ENCODE peak calls at places on chromosomes 13 and 19, in four cellular contexts. One of them, this sample, is unnamed.

GRCh38 chr13:57629821-57630235 is 1.7 kb upstream of the PCDH17 start:
- DNase-seq in spleen: peak
- DNase-seq in foreskin keratinocyte: no peak
- DNase-seq in NB4: no peak
- DNase-seq in this sample: no peak

GRCh38 chr19:13990085-13990484 is 16.0 kb downstream of the RFX1 start:
- DNase-seq in foreskin keratinocyte: no peak
- DNase-seq in NB4: no peak
- DNase-seq in spleen: no peak
- DNase-seq in this sample: no peak

GRCh38 chr19:53102701-53103140 is 501 bp downstream of the ZNF160 start:
- DNase-seq in spleen: peak
- DNase-seq in foreskin keratinocyte: no peak
- DNase-seq in NB4: peak
- DNase-seq in this sample: peak

GRCh38 chr13:29570058-29570654 is 25.3 kb downstream of the SLC7A1 start:
- DNase-seq in spleen: no peak
- DNase-seq in foreskin keratinocyte: no peak
- DNase-seq in NB4: no peak
- DNase-seq in this sample: no peak

GRCh38 chr13:41639955-41640780 is 182.8 kb downstream of the RGCC start:
- DNase-seq in foreskin keratinocyte: no peak
- DNase-seq in spleen: no peak
- DNase-seq in NB4: peak
- DNase-seq in this sample: no peak

GRCh38 chr13:65943024-65943423 is 1287.1 kb downstream of the PCDH9 start:
- DNase-seq in NB4: no peak
- DNase-seq in foreskin keratinocyte: no peak
- DNase-seq in spleen: no peak
- DNase-seq in this sample: no peak

GRCh38 chr13:46728777-46729176 is 68.2 kb downstream of the ESD start:
- DNase-seq in foreskin keratinocyte: no peak
- DNase-seq in NB4: peak
- DNase-seq in spleen: no peak
- DNase-seq in this sample: peak

GRCh38 chr13:44236370-44236769 is 137.3 kb upstream of the SERP2 start:
- DNase-seq in spleen: no peak
- DNase-seq in foreskin keratinocyte: no peak
- DNase-seq in NB4: no peak
- DNase-seq in this sample: no peak

GRCh38 chr13:96216543-96216942 is 126.6 kb downstream of the HS6ST3 start:
- DNase-seq in spleen: no peak
- DNase-seq in NB4: no peak
- DNase-seq in foreskin keratinocyte: no peak
- DNase-seq in this sample: no peak
- TF ChIP-seq CTCF in spleen: no peak
- TF ChIP-seq CTCF in NB4: no peak
- TF ChIP-seq CTCF in foreskin keratinocyte: no peak
- TF ChIP-seq CTCF in this sample: no peak

GRCh38 chr13:36979361-36980040 is 19.6 kb downstream of the ALG5 start:
- DNase-seq in foreskin keratinocyte: no peak
- DNase-seq in spleen: no peak
- DNase-seq in NB4: no peak
- DNase-seq in this sample: no peak

GRCh38 chr13:36986462-36987240 is 12.5 kb downstream of the ALG5 start:
- DNase-seq in foreskin keratinocyte: peak
- DNase-seq in spleen: no peak
- DNase-seq in NB4: no peak
- DNase-seq in this sample: peak

DNA sequence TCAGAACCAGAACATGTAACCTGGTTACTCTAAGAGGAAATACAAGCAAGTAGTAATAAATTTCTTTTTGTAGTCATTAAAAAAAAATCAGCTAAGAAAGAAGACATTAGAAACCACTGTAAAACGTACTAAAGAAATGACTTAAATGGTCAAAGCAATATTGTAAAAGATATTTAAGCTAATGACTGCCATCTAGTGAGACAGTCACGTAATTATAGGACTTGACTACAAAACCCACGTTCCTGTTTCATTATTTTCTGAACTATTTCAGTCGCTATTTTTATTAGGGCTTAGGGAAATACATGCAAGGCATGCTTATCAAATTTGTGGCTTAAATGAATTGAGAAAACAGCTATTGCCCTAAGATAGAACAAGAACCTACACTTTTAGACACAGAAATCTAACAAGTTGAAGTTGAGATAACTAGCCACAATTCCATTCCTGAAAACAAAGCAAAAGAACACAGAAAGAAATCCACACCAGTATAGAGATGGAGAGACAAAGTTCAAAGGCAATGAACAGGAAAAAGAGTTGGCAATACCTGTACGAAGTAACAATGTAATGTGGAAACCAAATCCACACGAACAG is 17.9 kb downstream of the ALG5 start:
- DNase-seq in foreskin keratinocyte: no peak
- DNase-seq in spleen: no peak
- DNase-seq in NB4: peak
- DNase-seq in this sample: peak
- TF ChIP-seq CTCF in foreskin keratinocyte: peak
- TF ChIP-seq CTCF in spleen: peak
- TF ChIP-seq CTCF in NB4: peak
- TF ChIP-seq CTCF in this sample: peak

GRCh38 chr13:96141032-96141431 is 51.1 kb downstream of the HS6ST3 start:
- DNase-seq in NB4: peak
- DNase-seq in spleen: no peak
- DNase-seq in foreskin keratinocyte: no peak
- DNase-seq in this sample: peak
- TF ChIP-seq CTCF in NB4: peak
- TF ChIP-seq CTCF in spleen: no peak
- TF ChIP-seq CTCF in foreskin keratinocyte: peak
- TF ChIP-seq CTCF in this sample: peak

GRCh38 chr19:12788025-12788681 is 3.1 kb upstream of the JUNB start:
- DNase-seq in spleen: no peak
- DNase-seq in NB4: peak
- DNase-seq in foreskin keratinocyte: no peak
- DNase-seq in this sample: no peak

GRCh38 chr19:12789098-12789903 is 2.0 kb upstream of the JUNB start:
- DNase-seq in spleen: no peak
- DNase-seq in NB4: no peak
- DNase-seq in foreskin keratinocyte: no peak
- DNase-seq in this sample: peak

GRCh38 chr19:12787458-12787857 is 3.8 kb upstream of the JUNB start:
- DNase-seq in NB4: no peak
- DNase-seq in foreskin keratinocyte: no peak
- DNase-seq in spleen: no peak
- DNase-seq in this sample: no peak

GRCh38 chr19:12789904-12790619 is 1.2 kb upstream of the JUNB start:
- DNase-seq in NB4: peak
- DNase-seq in spleen: peak
- DNase-seq in foreskin keratinocyte: peak
- DNase-seq in this sample: peak

GRCh38 chr19:12788682-12789097 is 2.6 kb upstream of the JUNB start:
- DNase-seq in NB4: peak
- DNase-seq in spleen: peak
- DNase-seq in foreskin keratinocyte: no peak
- DNase-seq in this sample: peak
- TF ChIP-seq CTCF in NB4: no peak
- TF ChIP-seq CTCF in spleen: no peak
- TF ChIP-seq CTCF in foreskin keratinocyte: peak
- TF ChIP-seq CTCF in this sample: no peak

DNA sequence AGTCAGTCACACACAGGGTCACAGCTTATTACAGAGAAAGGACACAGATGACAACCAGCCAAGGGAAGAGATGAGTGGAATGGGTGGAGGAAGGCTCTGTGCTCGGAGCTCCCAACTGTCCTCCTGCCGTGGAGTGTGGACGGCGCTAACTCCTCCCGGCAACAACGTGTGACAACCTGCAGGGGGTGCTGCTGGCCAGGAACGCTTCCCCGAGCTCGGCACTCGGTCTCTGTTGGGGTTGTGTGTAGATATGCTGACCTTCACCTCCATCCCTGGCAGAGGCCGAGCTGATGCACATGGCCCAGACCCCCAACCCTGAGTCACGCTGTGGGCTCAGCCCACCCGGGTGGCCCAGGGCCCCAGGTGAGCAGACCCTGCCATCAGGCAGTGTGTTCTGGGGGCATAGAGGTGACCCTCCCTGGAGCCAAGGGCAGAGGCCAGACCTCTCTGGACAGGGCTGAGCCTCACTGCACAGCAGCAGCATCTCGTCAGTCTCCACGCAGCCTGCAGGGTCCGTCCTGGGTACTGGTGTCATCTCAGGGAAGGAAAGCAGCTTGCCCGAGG is 14.1 kb downstream of the ZNF444 start:
- DNase-seq in spleen: no peak
- DNase-seq in foreskin keratinocyte: no peak
- DNase-seq in NB4: peak
- DNase-seq in this sample: no peak
- TF ChIP-seq CTCF in spleen: no peak
- TF ChIP-seq CTCF in foreskin keratinocyte: peak
- TF ChIP-seq CTCF in NB4: peak
- TF ChIP-seq CTCF in this sample: peak

DNA sequence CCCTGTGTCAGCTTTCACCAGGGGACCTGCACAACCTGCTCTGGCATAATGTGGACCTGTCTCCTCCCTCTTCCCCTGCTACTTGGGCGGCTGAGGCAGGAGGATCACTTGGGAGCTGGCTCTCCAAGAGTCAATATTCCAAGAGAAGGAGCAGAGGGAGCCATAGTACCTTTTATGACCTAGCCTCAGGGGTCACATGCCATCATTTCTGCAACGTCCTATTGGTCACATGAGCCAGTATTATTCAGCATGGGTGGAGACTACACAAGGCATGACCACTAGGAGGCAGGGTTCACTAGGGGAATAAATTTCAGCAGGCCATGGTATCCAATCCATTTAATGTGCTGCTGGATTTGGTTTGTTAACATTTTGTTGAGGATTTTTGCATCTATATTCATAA is 12.0 kb upstream of the SHFL start:
- DNase-seq in spleen: no peak
- DNase-seq in NB4: peak
- DNase-seq in foreskin keratinocyte: no peak
- DNase-seq in this sample: peak
- TF ChIP-seq CTCF in spleen: peak
- TF ChIP-seq CTCF in NB4: peak
- TF ChIP-seq CTCF in foreskin keratinocyte: peak
- TF ChIP-seq CTCF in this sample: peak

DNA sequence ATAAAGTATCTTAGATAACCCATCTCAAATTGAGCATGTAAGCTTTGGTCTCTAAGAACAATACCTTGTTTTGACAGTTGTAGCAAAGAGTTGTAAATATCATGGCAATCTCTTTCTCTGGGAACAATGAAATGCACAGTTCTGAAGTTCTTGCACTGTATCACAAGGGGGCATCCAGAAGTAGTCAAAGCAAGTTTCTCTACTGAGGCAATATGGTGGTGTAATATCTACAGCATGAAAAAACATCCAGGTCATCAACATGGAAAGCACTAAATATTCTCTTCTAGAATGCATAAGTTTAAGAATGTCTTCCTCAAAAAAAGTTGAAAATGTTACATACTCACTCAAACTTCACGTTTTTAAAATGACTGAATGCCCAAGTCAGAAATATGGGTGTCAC is 19.6 kb downstream of the MTMR6 start:
- DNase-seq in NB4: peak
- DNase-seq in foreskin keratinocyte: no peak
- DNase-seq in spleen: no peak
- DNase-seq in this sample: no peak
- TF ChIP-seq CTCF in NB4: peak
- TF ChIP-seq CTCF in foreskin keratinocyte: peak
- TF ChIP-seq CTCF in spleen: no peak
- TF ChIP-seq CTCF in this sample: peak

DNA sequence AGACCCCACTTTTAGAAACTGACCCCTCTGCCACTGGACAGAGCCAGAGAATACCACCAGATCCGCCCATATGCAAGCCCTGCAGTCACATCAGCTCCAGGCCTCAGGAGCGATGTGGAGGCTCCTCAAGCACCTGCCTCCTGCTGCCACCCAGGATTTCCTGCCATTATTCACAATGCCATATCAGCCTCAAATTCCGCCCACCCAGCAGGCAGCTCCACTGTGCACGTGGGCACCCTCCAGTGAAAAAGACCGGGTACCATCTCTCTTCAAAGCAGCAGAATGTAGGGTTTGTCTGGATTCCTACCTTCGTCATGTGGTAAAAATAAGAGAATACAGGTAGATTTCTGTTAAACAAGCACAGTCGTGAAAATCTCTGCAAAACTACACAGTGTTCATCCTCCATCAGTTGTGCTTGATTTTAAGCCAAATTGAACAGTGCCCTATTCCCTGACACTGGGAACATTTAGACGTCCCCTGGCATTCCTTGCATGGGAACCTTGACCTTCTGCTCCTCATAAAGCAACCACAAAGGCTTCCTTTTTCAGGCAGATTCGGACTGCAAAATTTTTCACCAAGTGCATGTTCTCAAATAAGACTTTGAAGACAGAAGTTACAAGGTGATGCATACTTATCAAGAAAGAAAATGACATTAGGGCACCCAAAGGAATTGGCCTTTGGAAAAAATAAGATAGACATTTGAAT is 56.4 kb downstream of the FAM124A start:
- DNase-seq in spleen: no peak
- DNase-seq in NB4: no peak
- DNase-seq in foreskin keratinocyte: no peak
- DNase-seq in this sample: no peak
- TF ChIP-seq CTCF in spleen: no peak
- TF ChIP-seq CTCF in NB4: no peak
- TF ChIP-seq CTCF in foreskin keratinocyte: no peak
- TF ChIP-seq CTCF in this sample: no peak